ENCODE peak calls at places on chromosomes 16 and 17, in ten cellular contexts. One of them, this sample, is unnamed.

GRCh38 chr16:87789437-87790277 is 23.9 kb upstream of the KLHDC4 start:
- DNase-seq in foreskin fibroblast: peak; percentile 91
- DNase-seq in left ventricle myocardium inferior: no peak
- DNase-seq in BE2C: no peak
- DNase-seq in uterus: no peak
- DNase-seq in fibroblast of lung: peak; percentile 76
- DNase-seq in lower leg skin: peak; percentile 62
- DNase-seq in fibroblast of the aortic adventitia: peak; percentile 94
- DNase-seq in ascending aorta: no peak
- DNase-seq in tibial nerve: no peak
- DNase-seq in this sample: peak; percentile 46

GRCh38 chr17:39014044-39014794 is 47.0 kb upstream of the FBXO47 start:
- DNase-seq in foreskin fibroblast: peak; percentile 81
- DNase-seq in left ventricle myocardium inferior: no peak
- DNase-seq in BE2C: no peak
- DNase-seq in uterus: peak; percentile 31
- DNase-seq in fibroblast of lung: peak; percentile 73
- DNase-seq in lower leg skin: no peak
- DNase-seq in fibroblast of the aortic adventitia: peak; percentile 72
- DNase-seq in ascending aorta: no peak
- DNase-seq in tibial nerve: no peak
- DNase-seq in this sample: peak; percentile 80

GRCh38 chr17:65370669-65371126 is 190.8 kb downstream of the AXIN2 start:
- DNase-seq in foreskin fibroblast: no peak
- DNase-seq in left ventricle myocardium inferior: no peak
- DNase-seq in BE2C: no peak
- DNase-seq in uterus: no peak
- DNase-seq in fibroblast of lung: no peak
- DNase-seq in lower leg skin: no peak
- DNase-seq in fibroblast of the aortic adventitia: no peak
- DNase-seq in ascending aorta: no peak
- DNase-seq in tibial nerve: no peak
- DNase-seq in this sample: peak; percentile 39

GRCh38 chr17:4853195-4853762 is 20.1 kb downstream of the MINK1 start:
- DNase-seq in foreskin fibroblast: no peak
- DNase-seq in left ventricle myocardium inferior: no peak
- DNase-seq in BE2C: no peak
- DNase-seq in uterus: no peak
- DNase-seq in fibroblast of lung: no peak
- DNase-seq in lower leg skin: no peak
- DNase-seq in fibroblast of the aortic adventitia: no peak
- DNase-seq in ascending aorta: no peak
- DNase-seq in tibial nerve: no peak
- DNase-seq in this sample: no peak

GRCh38 chr17:56896217-56896967 is 17.5 kb downstream of the TRIM25 start:
- DNase-seq in foreskin fibroblast: no peak
- DNase-seq in left ventricle myocardium inferior: no peak
- DNase-seq in BE2C: no peak
- DNase-seq in uterus: no peak
- DNase-seq in fibroblast of lung: no peak
- DNase-seq in lower leg skin: no peak
- DNase-seq in fibroblast of the aortic adventitia: no peak
- DNase-seq in ascending aorta: no peak
- DNase-seq in tibial nerve: no peak
- DNase-seq in this sample: no peak

GRCh38 chr17:1111599-1112443 is 68.0 kb downstream of the ABR start:
- DNase-seq in foreskin fibroblast: no peak
- DNase-seq in left ventricle myocardium inferior: peak; percentile 58
- DNase-seq in BE2C: peak; percentile 68
- DNase-seq in uterus: no peak
- DNase-seq in fibroblast of lung: no peak
- DNase-seq in lower leg skin: no peak
- DNase-seq in fibroblast of the aortic adventitia: no peak
- DNase-seq in ascending aorta: no peak
- DNase-seq in tibial nerve: no peak
- DNase-seq in this sample: no peak

GRCh38 chr16:84368327-84368996 is at the start of gene ATP2C2:
- DNase-seq in foreskin fibroblast: no peak
- DNase-seq in left ventricle myocardium inferior: no peak
- DNase-seq in BE2C: no peak
- DNase-seq in uterus: no peak
- DNase-seq in fibroblast of lung: no peak
- DNase-seq in lower leg skin: no peak
- DNase-seq in fibroblast of the aortic adventitia: no peak
- DNase-seq in ascending aorta: no peak
- DNase-seq in tibial nerve: no peak
- DNase-seq in this sample: no peak

GRCh38 chr17:30243568-30243967 is 8.1 kb upstream of the SLC6A4 start:
- DNase-seq in foreskin fibroblast: no peak
- DNase-seq in left ventricle myocardium inferior: no peak
- DNase-seq in BE2C: no peak
- DNase-seq in uterus: no peak
- DNase-seq in fibroblast of lung: no peak
- DNase-seq in lower leg skin: no peak
- DNase-seq in fibroblast of the aortic adventitia: no peak
- DNase-seq in ascending aorta: no peak
- DNase-seq in tibial nerve: no peak
- DNase-seq in this sample: no peak

GRCh38 chr16:70769761-70770160 is 31.2 kb downstream of the VAC14 start:
- DNase-seq in foreskin fibroblast: no peak
- DNase-seq in left ventricle myocardium inferior: no peak
- DNase-seq in BE2C: no peak
- DNase-seq in uterus: no peak
- DNase-seq in fibroblast of lung: no peak
- DNase-seq in lower leg skin: no peak
- DNase-seq in fibroblast of the aortic adventitia: no peak
- DNase-seq in ascending aorta: no peak
- DNase-seq in tibial nerve: no peak
- DNase-seq in this sample: no peak

GRCh38 chr17:3665834-3666233 is 2.5 kb downstream of the TAX1BP3 start:
- DNase-seq in foreskin fibroblast: no peak
- DNase-seq in left ventricle myocardium inferior: peak; percentile 53
- DNase-seq in BE2C: no peak
- DNase-seq in uterus: peak; percentile 50
- DNase-seq in fibroblast of lung: no peak
- DNase-seq in lower leg skin: no peak
- DNase-seq in fibroblast of the aortic adventitia: no peak
- DNase-seq in ascending aorta: no peak
- DNase-seq in tibial nerve: no peak
- DNase-seq in this sample: no peak

GRCh38 chr17:39763046-39763800 is 25.5 kb downstream of the GRB7 start:
- DNase-seq in foreskin fibroblast: peak; percentile 35
- DNase-seq in left ventricle myocardium inferior: no peak
- DNase-seq in BE2C: no peak
- DNase-seq in uterus: no peak
- DNase-seq in fibroblast of lung: peak; percentile 71
- DNase-seq in lower leg skin: no peak
- DNase-seq in fibroblast of the aortic adventitia: peak; percentile 47
- DNase-seq in ascending aorta: no peak
- DNase-seq in tibial nerve: no peak
- DNase-seq in this sample: peak; percentile 72

GRCh38 chr17:12665263-12666210 is at the start of gene MYOCD:
- DNase-seq in foreskin fibroblast: peak; percentile 37
- DNase-seq in left ventricle myocardium inferior: peak; percentile 46
- DNase-seq in BE2C: no peak
- DNase-seq in uterus: peak; percentile 64
- DNase-seq in fibroblast of lung: peak; percentile 42
- DNase-seq in lower leg skin: no peak
- DNase-seq in fibroblast of the aortic adventitia: peak; percentile 2
- DNase-seq in ascending aorta: peak; percentile 36
- DNase-seq in tibial nerve: no peak
- DNase-seq in this sample: no peak

GRCh38 chr16:30929167-30929566 is 5.8 kb downstream of the FBXL19 start:
- DNase-seq in foreskin fibroblast: no peak
- DNase-seq in left ventricle myocardium inferior: no peak
- DNase-seq in BE2C: no peak
- DNase-seq in uterus: no peak
- DNase-seq in fibroblast of lung: no peak
- DNase-seq in lower leg skin: no peak
- DNase-seq in fibroblast of the aortic adventitia: no peak
- DNase-seq in ascending aorta: no peak
- DNase-seq in tibial nerve: no peak
- DNase-seq in this sample: no peak

GRCh38 chr17:58085039-58085715 is 2.0 kb downstream of the DYNLL2 start:
- DNase-seq in foreskin fibroblast: peak; percentile 17
- DNase-seq in left ventricle myocardium inferior: no peak
- DNase-seq in BE2C: no peak
- DNase-seq in uterus: no peak
- DNase-seq in fibroblast of lung: no peak
- DNase-seq in lower leg skin: no peak
- DNase-seq in fibroblast of the aortic adventitia: no peak
- DNase-seq in ascending aorta: no peak
- DNase-seq in tibial nerve: no peak
- DNase-seq in this sample: no peak

GRCh38 chr16:81444448-81445121 is at the start of gene CMIP:
- DNase-seq in foreskin fibroblast: peak; percentile 93
- DNase-seq in left ventricle myocardium inferior: peak; percentile 87
- DNase-seq in BE2C: peak; percentile 90
- DNase-seq in uterus: peak; percentile 86
- DNase-seq in fibroblast of lung: peak; percentile 72
- DNase-seq in lower leg skin: peak; percentile 64
- DNase-seq in fibroblast of the aortic adventitia: peak; percentile 73
- DNase-seq in ascending aorta: no peak
- DNase-seq in tibial nerve: peak; percentile 57
- DNase-seq in this sample: peak; percentile 76

GRCh38 chr16:69223882-69224281 is 36.9 kb downstream of the SNTB2 start:
- DNase-seq in foreskin fibroblast: peak; percentile 72
- DNase-seq in left ventricle myocardium inferior: no peak
- DNase-seq in BE2C: no peak
- DNase-seq in uterus: no peak
- DNase-seq in fibroblast of lung: peak; percentile 62
- DNase-seq in lower leg skin: no peak
- DNase-seq in fibroblast of the aortic adventitia: peak; percentile 48
- DNase-seq in ascending aorta: no peak
- DNase-seq in tibial nerve: no peak
- DNase-seq in this sample: peak; percentile 20
- TF ChIP-seq CTCF in foreskin fibroblast: no peak
- TF ChIP-seq CTCF in left ventricle myocardium inferior: no peak
- TF ChIP-seq CTCF in BE2C: no peak
- TF ChIP-seq CTCF in uterus: no peak
- TF ChIP-seq CTCF in fibroblast of lung: no peak
- TF ChIP-seq CTCF in lower leg skin: no peak
- TF ChIP-seq CTCF in fibroblast of the aortic adventitia: no peak
- TF ChIP-seq CTCF in ascending aorta: no peak
- TF ChIP-seq CTCF in tibial nerve: no peak
- TF ChIP-seq CTCF in this sample: no peak

GRCh38 chr17:2266045-2266864 is 37.3 kb downstream of the SMG6 start:
- DNase-seq in foreskin fibroblast: no peak
- DNase-seq in left ventricle myocardium inferior: no peak
- DNase-seq in BE2C: no peak
- DNase-seq in uterus: no peak
- DNase-seq in fibroblast of lung: no peak
- DNase-seq in lower leg skin: peak; percentile 35
- DNase-seq in fibroblast of the aortic adventitia: no peak
- DNase-seq in ascending aorta: peak; percentile 21
- DNase-seq in tibial nerve: no peak
- DNase-seq in this sample: no peak
- H3K4me3 ChIP-seq in foreskin fibroblast: no peak overlapping the region
- H3K4me3 ChIP-seq in left ventricle myocardium inferior: no peak overlapping the region
- H3K4me3 ChIP-seq in BE2C: no peak overlapping the region
- H3K4me3 ChIP-seq in uterus: no peak overlapping the region
- H3K4me3 ChIP-seq in fibroblast of lung: no peak overlapping the region
- H3K4me3 ChIP-seq in lower leg skin: no peak overlapping the region
- H3K4me3 ChIP-seq in fibroblast of the aortic adventitia: no peak overlapping the region
- H3K4me3 ChIP-seq in ascending aorta: no peak overlapping the region
- H3K4me3 ChIP-seq in tibial nerve: no peak overlapping the region
- H3K4me3 ChIP-seq in this sample: no peak overlapping the region

GRCh38 chr16:85917959-85918358 is 19.0 kb downstream of the IRF8 start:
- DNase-seq in foreskin fibroblast: no peak
- DNase-seq in left ventricle myocardium inferior: no peak
- DNase-seq in BE2C: no peak
- DNase-seq in uterus: no peak
- DNase-seq in fibroblast of lung: no peak
- DNase-seq in lower leg skin: no peak
- DNase-seq in fibroblast of the aortic adventitia: no peak
- DNase-seq in ascending aorta: no peak
- DNase-seq in tibial nerve: no peak
- DNase-seq in this sample: no peak

GRCh38 chr16:85918436-85918835 is 19.5 kb downstream of the IRF8 start:
- DNase-seq in foreskin fibroblast: no peak
- DNase-seq in left ventricle myocardium inferior: no peak
- DNase-seq in BE2C: no peak
- DNase-seq in uterus: no peak
- DNase-seq in fibroblast of lung: no peak
- DNase-seq in lower leg skin: no peak
- DNase-seq in fibroblast of the aortic adventitia: no peak
- DNase-seq in ascending aorta: no peak
- DNase-seq in tibial nerve: no peak
- DNase-seq in this sample: no peak

GRCh38 chr16:85919271-85920267 is 20.6 kb downstream of the IRF8 start:
- DNase-seq in foreskin fibroblast: no peak
- DNase-seq in left ventricle myocardium inferior: no peak
- DNase-seq in BE2C: no peak
- DNase-seq in uterus: no peak
- DNase-seq in fibroblast of lung: no peak
- DNase-seq in lower leg skin: no peak
- DNase-seq in fibroblast of the aortic adventitia: no peak
- DNase-seq in ascending aorta: no peak
- DNase-seq in tibial nerve: no peak
- DNase-seq in this sample: no peak

GRCh38 chr16:85923153-85924021 is 24.4 kb downstream of the IRF8 start:
- DNase-seq in foreskin fibroblast: peak; percentile 68
- DNase-seq in left ventricle myocardium inferior: no peak
- DNase-seq in BE2C: no peak
- DNase-seq in uterus: no peak
- DNase-seq in fibroblast of lung: peak; percentile 40
- DNase-seq in lower leg skin: no peak
- DNase-seq in fibroblast of the aortic adventitia: no peak
- DNase-seq in ascending aorta: no peak
- DNase-seq in tibial nerve: peak; percentile 32
- DNase-seq in this sample: peak; percentile 55

GRCh38 chr16:85921026-85921425 is 22.1 kb downstream of the IRF8 start:
- DNase-seq in foreskin fibroblast: no peak
- DNase-seq in left ventricle myocardium inferior: no peak
- DNase-seq in BE2C: no peak
- DNase-seq in uterus: no peak
- DNase-seq in fibroblast of lung: no peak
- DNase-seq in lower leg skin: no peak
- DNase-seq in fibroblast of the aortic adventitia: no peak
- DNase-seq in ascending aorta: no peak
- DNase-seq in tibial nerve: no peak
- DNase-seq in this sample: no peak
- TF ChIP-seq CTCF in foreskin fibroblast: no peak
- TF ChIP-seq CTCF in left ventricle myocardium inferior: no peak
- TF ChIP-seq CTCF in BE2C: no peak
- TF ChIP-seq CTCF in uterus: no peak
- TF ChIP-seq CTCF in fibroblast of lung: no peak
- TF ChIP-seq CTCF in lower leg skin: no peak
- TF ChIP-seq CTCF in fibroblast of the aortic adventitia: no peak
- TF ChIP-seq CTCF in ascending aorta: no peak
- TF ChIP-seq CTCF in tibial nerve: no peak
- TF ChIP-seq CTCF in this sample: no peak

DNA sequence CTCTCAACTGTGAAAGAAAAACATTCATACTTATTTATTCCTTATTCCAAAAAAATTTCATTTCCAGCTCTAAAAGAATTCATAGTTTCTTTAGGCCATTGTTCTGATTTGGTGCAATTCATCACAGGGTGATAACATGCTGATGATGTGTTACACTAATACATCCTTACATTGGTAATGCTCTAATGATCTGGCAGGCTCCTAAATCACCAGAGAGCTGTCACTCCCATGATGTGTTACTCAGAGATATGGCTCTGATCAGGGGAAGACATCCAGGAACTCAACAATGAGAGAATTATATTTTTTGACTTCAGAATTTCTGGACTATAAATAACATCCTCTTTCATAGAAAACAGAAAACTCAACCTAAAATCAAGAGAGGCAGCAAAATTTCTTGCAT is 209.3 kb downstream of the CHD9NB start:
- DNase-seq in foreskin fibroblast: no peak
- DNase-seq in left ventricle myocardium inferior: no peak
- DNase-seq in BE2C: no peak
- DNase-seq in uterus: no peak
- DNase-seq in fibroblast of lung: no peak
- DNase-seq in lower leg skin: no peak
- DNase-seq in fibroblast of the aortic adventitia: no peak
- DNase-seq in ascending aorta: no peak
- DNase-seq in tibial nerve: no peak
- DNase-seq in this sample: no peak
- H3K4me3 ChIP-seq in foreskin fibroblast: no peak overlapping the region
- H3K4me3 ChIP-seq in left ventricle myocardium inferior: no peak overlapping the region
- H3K4me3 ChIP-seq in BE2C: no peak overlapping the region
- H3K4me3 ChIP-seq in uterus: no peak overlapping the region
- H3K4me3 ChIP-seq in fibroblast of lung: no peak overlapping the region
- H3K4me3 ChIP-seq in lower leg skin: no peak overlapping the region
- H3K4me3 ChIP-seq in fibroblast of the aortic adventitia: no peak overlapping the region
- H3K4me3 ChIP-seq in ascending aorta: no peak overlapping the region
- H3K4me3 ChIP-seq in tibial nerve: no peak overlapping the region
- H3K4me3 ChIP-seq in this sample: no peak overlapping the region

This sample was measured in fibroblast of pulmonary artery.